ENCODE peak calls at places on chromosomes 11 and 22, in six cellular contexts. C is small intestine; J is PC-3; I is cardiac muscle cell; T is naive thymus-derived CD4-positive, alpha-beta T cell; O is fibroblast of lung. Y is an unnamed sample. For H3K9me3, the result is how much of the 10 kb centered on the place peaks cover.

GRCh38 chr11:68373189-68373809 is 60.9 kb downstream of the LRP5 start:
- DNase-seq in C (no peak), J (no peak), I (peak), T (no peak), O (peak), Y (no peak)

GRCh38 chr11:10355257-10355661 is 50.4 kb downstream of the ADM start:
- DNase-seq in J (no peak), T (no peak), C (no peak), O (peak), I (peak), Y (no peak)

GRCh38 chr11:121426476-121427454 is 25.3 kb upstream of the SORL1 start:
- DNase-seq in C (peak), I (no peak), J (peak), T (no peak), O (no peak), Y (peak)

GRCh38 chr11:64763804-64764611 is 4.2 kb upstream of the PYGM start:
- DNase-seq in C (peak), O (no peak), I (no peak), J (no peak), T (peak), Y (peak)

GRCh38 chr22:29251265-29251664 is 16.5 kb downstream of the RHBDD3 start:
- DNase-seq in J (no peak), I (no peak), O (no peak), C (no peak), T (no peak), Y (no peak)

GRCh38 chr22:30286813-30287625 is 2.3 kb downstream of the CASTOR1 start:
- DNase-seq in I (peak), J (peak), T (peak), C (peak), O (peak), Y (peak)

GRCh38 chr22:37178350-37179125 is 9.5 kb downstream of the C1QTNF6 start:
- DNase-seq in J (no peak), C (peak), O (peak), I (peak), T (no peak), Y (no peak)

GRCh38 chr11:43942651-43943356 is 367 bp downstream of the C11orf96 start:
- DNase-seq in T (no peak), C (no peak), J (peak), O (peak), I (peak), Y (no peak)

GRCh38 chr22:20248461-20248959 is 19.6 kb downstream of the RTN4R start:
- DNase-seq in C (no peak), J (no peak), I (no peak), O (no peak), T (no peak), Y (no peak)

GRCh38 chr22:31097941-31098632 is 9.3 kb downstream of the SELENOM start:
- DNase-seq in J (no peak), T (no peak), O (no peak), I (no peak), C (no peak), Y (no peak)

GRCh38 chr11:34358258-34358665 is 452 bp upstream of the ABTB2 start:
- DNase-seq in T (no peak), C (peak), O (peak), J (peak), I (peak), Y (no peak)

GRCh38 chr22:46077669-46078099 is 72.6 kb upstream of the PPARA start:
- DNase-seq in C (no peak), T (no peak), O (no peak), I (no peak), J (no peak), Y (no peak)

GRCh38 chr11:48001438-48002021 is 21.2 kb downstream of the PTPRJ start:
- DNase-seq in I (peak), C (peak), T (peak), O (peak), J (no peak), Y (peak)

GRCh38 chr22:20585640-20586402 is 78.4 kb downstream of the MED15 start:
- DNase-seq in O (no peak), C (no peak), I (no peak), T (no peak), J (no peak), Y (no peak)

GRCh38 chr11:76670475-76671235 is at the start of gene LRRC32:
- DNase-seq in J (no peak), I (peak), T (no peak), C (peak), O (no peak), Y (peak)

GRCh38 chr22:47366026-47366767 is 603.7 kb downstream of the TBC1D22A start:
- DNase-seq in O (no peak), J (no peak), I (no peak), T (no peak), C (no peak), Y (no peak)
- H3K9me3 ChIP-seq in O (under half), J (under half), I (under half), T (under half), C (under half), Y (under half)

DNA sequence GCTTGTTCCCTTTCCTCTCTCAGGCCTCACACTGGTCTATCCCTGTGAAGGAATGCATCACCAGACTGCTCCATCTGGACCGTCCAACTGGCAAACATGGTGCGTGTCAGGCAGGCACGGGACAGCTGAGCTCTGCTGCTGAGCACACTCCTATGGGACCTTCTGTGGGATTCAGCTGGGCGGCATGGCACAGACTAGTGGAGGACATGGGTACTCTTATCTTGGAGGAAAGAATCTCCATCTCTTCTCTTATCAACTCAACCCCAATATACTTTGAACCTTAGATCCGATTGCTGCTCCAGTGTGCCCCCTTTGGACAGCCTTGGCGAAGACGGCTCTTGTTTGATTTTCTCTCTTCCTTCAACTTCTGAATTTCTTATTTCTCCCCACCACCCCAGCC is 593.6 kb downstream of the ETS1 start:
- DNase-seq in O (no peak), I (no peak), C (no peak), J (no peak), T (no peak), Y (no peak)
- H3K9me3 ChIP-seq in O (under half), I (under half), C (under half), J (under half), T (under half), Y (under half)

GRCh38 chr11:26916805-26917204 is 77.1 kb upstream of the FIBIN start:
- DNase-seq in J (no peak), I (no peak), O (no peak), T (no peak), C (no peak), Y (no peak)

GRCh38 chr11:26910192-26910591 is 83.7 kb upstream of the FIBIN start:
- DNase-seq in T (no peak), I (no peak), C (no peak), J (no peak), O (no peak), Y (no peak)

GRCh38 chr11:26909429-26910009 is 84.4 kb upstream of the FIBIN start:
- DNase-seq in T (no peak), O (no peak), I (no peak), C (no peak), J (no peak), Y (no peak)

DNA sequence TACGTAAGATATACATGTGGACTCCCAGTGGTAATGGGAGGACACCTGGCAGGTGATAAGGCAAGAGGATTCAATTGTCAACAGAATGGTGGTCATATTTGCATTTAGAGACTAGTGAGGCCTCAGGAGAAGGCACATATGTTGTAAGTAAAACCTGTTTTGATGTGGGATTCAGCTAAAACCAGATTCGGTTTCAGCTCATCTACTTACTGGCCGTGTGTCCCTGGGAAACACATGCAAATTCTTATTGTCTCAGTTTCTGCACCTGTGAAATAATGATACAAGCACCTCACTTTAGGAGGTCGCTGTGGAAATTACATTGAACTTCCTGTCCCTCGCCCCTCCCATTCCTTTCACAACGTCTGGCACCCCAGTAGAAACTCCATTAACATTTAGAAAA is 78.9 kb upstream of the FIBIN start:
- DNase-seq in O (no peak), T (no peak), J (no peak), C (no peak), I (no peak), Y (no peak)
- H3K9me3 ChIP-seq in O (under half), T (under half), J (under half), C (under half), I (under half), Y (under half)

GRCh38 chr11:132093861-132094260 is 723.4 kb downstream of the NTM start:
- DNase-seq in T (no peak), I (no peak), J (no peak), O (no peak), C (no peak), Y (no peak)

GRCh38 chr11:132082566-132082965 is 712.2 kb downstream of the NTM start:
- DNase-seq in I (no peak), J (no peak), C (no peak), T (no peak), O (no peak), Y (no peak)

GRCh38 chr11:132087148-132087547 is 716.7 kb downstream of the NTM start:
- DNase-seq in T (no peak), C (no peak), O (no peak), J (no peak), I (no peak), Y (no peak)

GRCh38 chr11:132084433-132084832 is 714.0 kb downstream of the NTM start:
- DNase-seq in C (no peak), I (no peak), O (no peak), T (no peak), J (no peak), Y (no peak)

DNA sequence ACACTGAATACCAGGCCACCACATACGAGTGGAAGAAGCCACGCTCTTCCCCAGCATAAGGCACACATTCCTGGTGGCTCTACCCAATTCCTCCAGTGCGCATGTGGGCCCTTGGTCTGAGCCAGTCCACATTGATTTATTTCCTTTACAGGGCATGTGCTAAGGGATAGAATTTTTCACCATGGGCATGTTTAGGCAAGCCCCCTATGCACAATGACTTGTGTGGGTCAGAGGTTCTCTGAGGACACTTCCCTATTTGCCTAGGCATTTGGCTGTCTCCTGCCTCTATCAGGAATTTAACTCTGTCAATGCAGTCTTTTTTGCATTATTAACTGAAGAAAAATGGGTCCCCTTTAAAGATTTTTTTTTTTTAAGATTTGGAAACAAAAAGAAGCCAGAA is 718.1 kb downstream of the NTM start:
- DNase-seq in J (no peak), T (no peak), O (no peak), I (no peak), C (no peak), Y (no peak)
- H3K9me3 ChIP-seq in J (under half), T (under half), O (under half), I (under half), C (under half), Y (under half)